ENCODE peak calls at places on chromosomes 2 and 18, in four cellular contexts. J, V, P and K are unnamed samples.

GRCh38 chr2:16069933-16070647 is 129.7 kb downstream of the MYCN start:
- DNase-seq in J (no peak), V (no peak), P (no peak), K (no peak)

GRCh38 chr2:240604939-240605716 is 18.6 kb downstream of the CAPN10 start:
- DNase-seq in J (no peak), V (no peak), P (no peak), K (no peak)

GRCh38 chr2:98870516-98871158 is 65.4 kb downstream of the CRACDL start:
- DNase-seq in J (no peak), V (no peak), P (no peak), K (no peak)

GRCh38 chr2:80164375-80164774 is 140.2 kb downstream of the LRRTM1 start:
- DNase-seq in J (no peak), V (no peak), P (no peak), K (no peak)

GRCh38 chr2:71721362-71721665 is 268.0 kb downstream of the DYSF start:
- DNase-seq in J (no peak), V (no peak), P (no peak), K (no peak)

GRCh38 chr2:239027431-239028252 is 179.8 kb downstream of the TWIST2 start:
- DNase-seq in J (no peak), V (no peak), P (no peak), K (peak)

GRCh38 chr18:13982136-13982535 is 66.8 kb upstream of the MC2R start:
- DNase-seq in J (no peak), V (no peak), P (no peak), K (no peak)

GRCh38 chr2:70854416-70854815 is 18.8 kb upstream of the CD207 start:
- DNase-seq in J (no peak), V (no peak), P (no peak), K (peak)

GRCh38 chr2:177187631-177188312 is 24.8 kb upstream of the HNRNPA3 start:
- DNase-seq in J (peak), V (no peak), P (no peak), K (no peak)

GRCh38 chr18:45304558-45304957 is 310.7 kb upstream of the SLC14A2 start:
- DNase-seq in J (no peak), V (no peak), P (no peak), K (no peak)

GRCh38 chr2:189157939-189158338 is 21.6 kb downstream of the COL5A2 start:
- DNase-seq in J (no peak), V (no peak), P (no peak), K (no peak)

GRCh38 chr18:70998490-70998889 is 709.6 kb downstream of the SOCS6 start:
- DNase-seq in J (no peak), V (no peak), P (no peak), K (no peak)

GRCh38 chr2:70094171-70094977 is 7.1 kb downstream of the PCBP1 start:
- DNase-seq in J (no peak), V (no peak), P (no peak), K (no peak)